ENCODE peak calls at places on chromosome 1, in five cellular contexts. K is T-cell; W is AG10803; V is non-pigmented ciliary epithelial cell; L is stimulated activated CD4-positive, alpha-beta T cell treated with anti-CD3 and anti-CD28 coated beads, TNF-alpha, amount 100 ng/mL, for 1 hour. P is an unnamed sample.

GRCh38 chr1:200296091-200296661 is 113.7 kb downstream of the ZNF281 start:
- DNase-seq in K (no peak), W (peak; percentile 83), V (no peak), L (no peak), P (no peak)

GRCh38 chr1:85612704-85613361 is 32.3 kb downstream of the CCN1 start:
- DNase-seq in K (no peak), W (peak; percentile 98), V (peak; percentile 88), L (no peak), P (no peak)

GRCh38 chr1:7290971-7291970 is 479.8 kb upstream of the VAMP3 start:
- DNase-seq in K (no peak), W (peak; percentile 71), V (no peak), L (no peak), P (no peak)

GRCh38 chr1:74343191-74343590 is 108.0 kb downstream of the TNNI3K start:
- DNase-seq in K (no peak), W (no peak), V (no peak), L (no peak), P (no peak)

GRCh38 chr1:201245082-201245481 is 38.2 kb upstream of the PKP1 start:
- DNase-seq in K (no peak), W (no peak), V (no peak), L (no peak), P (no peak)

GRCh38 chr1:207020016-207020708 is 12.4 kb downstream of the C1orf116 start:
- DNase-seq in K (no peak), W (no peak), V (no peak), L (no peak), P (no peak)

GRCh38 chr1:159839135-159839849 is 12.6 kb downstream of the SLAMF8 start:
- DNase-seq in K (no peak), W (no peak), V (no peak), L (no peak), P (no peak)

GRCh38 chr1:218348628-218349185 is 3.6 kb downstream of the TGFB2 start:
- DNase-seq in K (no peak), W (no peak), V (no peak), L (no peak), P (no peak)

GRCh38 chr1:34843392-34844251 is 15.9 kb downstream of the SMIM12 start:
- DNase-seq in K (no peak), W (no peak), V (no peak), L (no peak), P (no peak)

GRCh38 chr1:109040627-109041613 is 982 bp downstream of the WDR47 start:
- DNase-seq in K (no peak), W (peak; percentile 8), V (no peak), L (no peak), P (peak; percentile 18)

GRCh38 chr1:8733463-8733862 is 84.0 kb downstream of the RERE start:
- DNase-seq in K (no peak), W (no peak), V (no peak), L (no peak), P (no peak)

GRCh38 chr1:115098979-115099692 is 9.8 kb upstream of the TSPAN2 start:
- DNase-seq in K (peak; percentile 78), W (peak; percentile 69), V (no peak), L (peak; percentile 55), P (peak; percentile 76)

GRCh38 chr1:64569376-64569775 is 99.4 kb downstream of the CACHD1 start:
- DNase-seq in K (no peak), W (no peak), V (no peak), L (no peak), P (no peak)

GRCh38 chr1:1920608-1921458 is 1.8 kb upstream of the TMEM52 start:
- DNase-seq in K (no peak), W (no peak), V (no peak), L (no peak), P (no peak)

GRCh38 chr1:86774305-86775304 is 70.2 kb downstream of the SH3GLB1 start:
- DNase-seq in K (peak; percentile 8), W (peak; percentile 80), V (peak; percentile 88), L (no peak), P (no peak)

GRCh38 chr1:166911624-166912023 is 35.6 kb upstream of the TADA1 start:
- DNase-seq in K (no peak), W (no peak), V (no peak), L (no peak), P (no peak)

GRCh38 chr1:243264718-243265117 is 8.9 kb downstream of the SDCCAG8 start:
- DNase-seq in K (no peak), W (peak; percentile 82), V (no peak), L (no peak), P (no peak)

GRCh38 chr1:28663871-28664470 is 4.6 kb upstream of the GMEB1 start:
- DNase-seq in K (no peak), W (peak; percentile 25), V (no peak), L (no peak), P (no peak)

GRCh38 chr1:174077755-174078490 is 55.8 kb upstream of the RC3H1 start:
- DNase-seq in K (no peak), W (peak; percentile 8), V (no peak), L (no peak), P (no peak)

GRCh38 chr1:64691631-64692030 is 53.2 kb upstream of the RAVER2 start:
- DNase-seq in K (no peak), W (no peak), V (no peak), L (no peak), P (no peak)

GRCh38 chr1:31605908-31606427 is 11.5 kb upstream of the HCRTR1 start:
- DNase-seq in K (no peak), W (peak; percentile 63), V (peak; percentile 51), L (no peak), P (no peak)

GRCh38 chr1:111745670-111746613 is 6.7 kb upstream of the INKA2 start:
- DNase-seq in K (no peak), W (no peak), V (no peak), L (no peak), P (no peak)

GRCh38 chr1:43348343-43348808 is 10.4 kb upstream of the CDC20 start:
- DNase-seq in K (no peak), W (no peak), V (no peak), L (no peak), P (no peak)

GRCh38 chr1:246454655-246455054 is 52.4 kb downstream of the SMYD3 start:
- DNase-seq in K (no peak), W (peak; percentile 16), V (no peak), L (no peak), P (no peak)

GRCh38 chr1:29933110-29933509 is 696.8 kb downstream of the PTPRU start:
- DNase-seq in K (no peak), W (no peak), V (no peak), L (no peak), P (no peak)

GRCh38 chr1:182189535-182190066 is 128.1 kb upstream of the ZNF648 start:
- DNase-seq in K (no peak), W (peak; percentile 70), V (no peak), L (no peak), P (no peak)

GRCh38 chr1:17822741-17823426 is 67.8 kb downstream of the ACTL8 start:
- DNase-seq in K (no peak), W (no peak), V (no peak), L (no peak), P (no peak)